ENCODE peak calls at places on chromosome 21, in ten cellular contexts. W, C, H, R, G, P, A, N, U and J are unnamed samples.
A peak's percentile ranks its signal among the peaks of the same experiment; 100 is the strongest.

GRCh38 chr21:46122758-46123683 is 25.1 kb downstream of the COL6A2 start:
- DNase-seq in W (no peak), C (no peak), H (no peak), R (no peak), G (no peak), P (no peak), A (no peak), N (no peak), U (no peak), J (no peak)

GRCh38 chr21:40832316-40832715 is 14.6 kb downstream of the DSCAM start:
- DNase-seq in W (no peak), C (no peak), H (no peak), R (no peak), G (no peak), P (no peak), A (no peak), N (no peak), U (no peak), J (no peak)

GRCh38 chr21:25491267-25491666 is 116.0 kb downstream of the MRPL39 start:
- DNase-seq in W (no peak), C (no peak), H (no peak), R (no peak), G (no peak), P (no peak), A (no peak), N (no peak), U (no peak), J (no peak)

GRCh38 chr21:43803558-43804300 is 14.4 kb downstream of the RRP1 start:
- DNase-seq in W (no peak), C (no peak), H (no peak), R (no peak), G (no peak), P (no peak), A (no peak), N (no peak), U (no peak), J (no peak)

GRCh38 chr21:35399002-35399401 is 349.9 kb upstream of the RUNX1 start:
- DNase-seq in W (no peak), C (no peak), H (no peak), R (no peak), G (no peak), P (no peak), A (no peak), N (no peak), U (no peak), J (no peak)

GRCh38 chr21:45016031-45016430 is 58.3 kb upstream of the ADARB1 start:
- DNase-seq in W (no peak), C (no peak), H (no peak), R (no peak), G (no peak), P (no peak), A (no peak), N (no peak), U (no peak), J (no peak)

GRCh38 chr21:37207441-37208009 is 59.6 kb downstream of the VPS26C start:
- DNase-seq in W (no peak), C (no peak), H (no peak), R (peak; percentile 45), G (no peak), P (no peak), A (peak; percentile 17), N (no peak), U (no peak), J (no peak)

GRCh38 chr21:44005071-44005470 is 7.0 kb upstream of the TRAPPC10 start:
- DNase-seq in W (no peak), C (no peak), H (no peak), R (no peak), G (no peak), P (no peak), A (no peak), N (no peak), U (no peak), J (no peak)

GRCh38 chr21:15141236-15141970 is 76.6 kb upstream of the NRIP1 start:
- DNase-seq in W (no peak), C (no peak), H (no peak), R (peak; percentile 74), G (no peak), P (no peak), A (no peak), N (no peak), U (no peak), J (no peak)

GRCh38 chr21:16116798-16117197 is 387.0 kb downstream of the USP25 start:
- DNase-seq in W (no peak), C (no peak), H (no peak), R (no peak), G (no peak), P (no peak), A (no peak), N (no peak), U (peak; percentile 88), J (no peak)

GRCh38 chr21:22351076-22351475 is 1352.9 kb downstream of the NCAM2 start:
- DNase-seq in W (no peak), C (no peak), H (no peak), R (no peak), G (no peak), P (no peak), A (no peak), N (no peak), U (peak; percentile 36), J (no peak)

GRCh38 chr21:35050348-35051286 is 1.5 kb upstream of the RUNX1 start:
- DNase-seq in W (no peak), C (no peak), H (no peak), R (peak; percentile 71), G (no peak), P (no peak), A (no peak), N (no peak), U (peak; percentile 58), J (peak; percentile 66)

GRCh38 chr21:34372321-34372720 is 3.0 kb upstream of the SMIM11 start:
- DNase-seq in W (no peak), C (no peak), H (no peak), R (no peak), G (no peak), P (no peak), A (no peak), N (no peak), U (no peak), J (no peak)

GRCh38 chr21:36692125-36692843 is 6.6 kb upstream of the SIM2 start:
- DNase-seq in W (no peak), C (no peak), H (no peak), R (no peak), G (no peak), P (no peak), A (no peak), N (no peak), U (no peak), J (no peak)

GRCh38 chr21:42478504-42478903 is 17.5 kb downstream of the RSPH1 start:
- DNase-seq in W (no peak), C (no peak), H (no peak), R (no peak), G (no peak), P (no peak), A (no peak), N (no peak), U (no peak), J (no peak)

GRCh38 chr21:21973806-21974205 is 975.6 kb downstream of the NCAM2 start:
- DNase-seq in W (no peak), C (no peak), H (no peak), R (no peak), G (no peak), P (no peak), A (no peak), N (no peak), U (peak; percentile 56), J (no peak)

GRCh38 chr21:44089001-44089911 is 17.9 kb upstream of the PWP2 start:
- DNase-seq in W (no peak), C (peak; percentile 46), H (peak; percentile 69), R (no peak), G (no peak), P (no peak), A (peak; percentile 62), N (no peak), U (no peak), J (no peak)

GRCh38 chr21:34004984-34005383 is 68.4 kb upstream of the MRPS6 start:
- DNase-seq in W (no peak), C (no peak), H (no peak), R (no peak), G (no peak), P (no peak), A (no peak), N (no peak), U (no peak), J (no peak)

GRCh38 chr21:43865471-43866181 is 603 bp downstream of the AGPAT3 start:
- DNase-seq in W (no peak), C (peak; percentile 34), H (peak; percentile 47), R (peak; percentile 79), G (peak; percentile 70), P (peak; percentile 22), A (peak; percentile 66), N (no peak), U (peak; percentile 56), J (no peak)

GRCh38 chr21:39386899-39387298 is 38.0 kb upstream of the HMGN1 start:
- DNase-seq in W (no peak), C (no peak), H (no peak), R (no peak), G (no peak), P (no peak), A (no peak), N (no peak), U (no peak), J (no peak)